ENCODE peak calls at places on chromosomes 3 and 15, in nine cellular contexts. F is heart left ventricle, E is tibial nerve, C is upper lobe of left lung, S is uterus, Z is transverse colon, K is HCT116, D is breast epithelium, A is Peyer's patch. X is an unnamed sample.

GRCh38 chr15:101660005-101660404 is 7.8 kb upstream of the TM2D3 start:
- DNase-seq in A (no peak), C (no peak), F (no peak), S (no peak), E (no peak), K (no peak), Z (no peak), D (no peak), X (no peak)

GRCh38 chr15:83602021-83602420 is 51.9 kb upstream of the ADAMTSL3 start:
- DNase-seq in K (peak; percentile 12), C (no peak), F (no peak), D (no peak), E (no peak), S (no peak), Z (no peak), A (no peak), X (no peak)

GRCh38 chr3:5023777-5024346 is 44.6 kb downstream of the BHLHE40 start:
- DNase-seq in F (no peak), A (no peak), K (no peak), Z (no peak), C (no peak), D (no peak), E (no peak), S (no peak), X (no peak)

GRCh38 chr3:133153382-133153781 is 115.2 kb downstream of the TMEM108 start:
- DNase-seq in Z (no peak), E (no peak), A (no peak), D (no peak), C (no peak), S (no peak), F (no peak), K (no peak), X (no peak)

GRCh38 chr15:64901914-64902313 is 9.8 kb upstream of the ANKDD1A start:
- DNase-seq in Z (no peak), E (no peak), S (no peak), A (no peak), D (no peak), C (no peak), K (no peak), F (no peak), X (no peak)

GRCh38 chr15:99732268-99732641 is 982 bp downstream of the LYSMD4 start:
- DNase-seq in K (no peak), A (peak; percentile 46), C (no peak), E (no peak), D (no peak), F (no peak), S (no peak), Z (no peak), X (no peak)

GRCh38 chr15:96255599-96255998 is 74.9 kb upstream of the NR2F2 start:
- DNase-seq in F (no peak), A (no peak), Z (no peak), K (no peak), S (no peak), E (no peak), D (no peak), C (no peak), X (no peak)

GRCh38 chr3:188631291-188632010 is 477.5 kb downstream of the LPP start:
- DNase-seq in S (no peak), D (no peak), E (no peak), K (no peak), F (no peak), C (no peak), A (no peak), Z (no peak), X (no peak)

GRCh38 chr3:88203537-88204143 is 53.9 kb downstream of the C3orf38 start:
- DNase-seq in F (peak; percentile 61), D (peak; percentile 65), Z (peak; percentile 65), C (peak; percentile 55), A (peak; percentile 86), E (peak; percentile 68), S (peak; percentile 60), K (peak; percentile 36), X (peak; percentile 61)

GRCh38 chr15:31480356-31481058 is 153.9 kb downstream of the KLF13 start:
- DNase-seq in E (no peak), A (peak; percentile 40), Z (peak; percentile 8), D (no peak), K (no peak), S (no peak), F (no peak), C (peak; percentile 16), X (no peak)

GRCh38 chr3:21013566-21013965 is 737.4 kb downstream of the ZNF385D start:
- DNase-seq in Z (no peak), S (no peak), D (no peak), E (no peak), K (no peak), A (no peak), F (no peak), C (no peak), X (no peak)

GRCh38 chr3:25412269-25412668 is 15.8 kb upstream of the RARB start:
- DNase-seq in C (no peak), E (no peak), D (no peak), Z (no peak), K (no peak), F (no peak), S (no peak), A (no peak), X (no peak)

GRCh38 chr3:16828815-16829214 is 55.9 kb upstream of the PLCL2 start:
- DNase-seq in S (no peak), Z (peak; percentile 65), K (peak; percentile 55), D (no peak), E (no peak), A (peak; percentile 82), F (no peak), C (no peak), X (no peak)

GRCh38 chr15:68598171-68599152 is 19.7 kb downstream of the CORO2B start:
- DNase-seq in E (no peak), Z (no peak), S (peak; percentile 60), A (no peak), F (no peak), D (no peak), K (no peak), C (no peak), X (no peak)

DNA sequence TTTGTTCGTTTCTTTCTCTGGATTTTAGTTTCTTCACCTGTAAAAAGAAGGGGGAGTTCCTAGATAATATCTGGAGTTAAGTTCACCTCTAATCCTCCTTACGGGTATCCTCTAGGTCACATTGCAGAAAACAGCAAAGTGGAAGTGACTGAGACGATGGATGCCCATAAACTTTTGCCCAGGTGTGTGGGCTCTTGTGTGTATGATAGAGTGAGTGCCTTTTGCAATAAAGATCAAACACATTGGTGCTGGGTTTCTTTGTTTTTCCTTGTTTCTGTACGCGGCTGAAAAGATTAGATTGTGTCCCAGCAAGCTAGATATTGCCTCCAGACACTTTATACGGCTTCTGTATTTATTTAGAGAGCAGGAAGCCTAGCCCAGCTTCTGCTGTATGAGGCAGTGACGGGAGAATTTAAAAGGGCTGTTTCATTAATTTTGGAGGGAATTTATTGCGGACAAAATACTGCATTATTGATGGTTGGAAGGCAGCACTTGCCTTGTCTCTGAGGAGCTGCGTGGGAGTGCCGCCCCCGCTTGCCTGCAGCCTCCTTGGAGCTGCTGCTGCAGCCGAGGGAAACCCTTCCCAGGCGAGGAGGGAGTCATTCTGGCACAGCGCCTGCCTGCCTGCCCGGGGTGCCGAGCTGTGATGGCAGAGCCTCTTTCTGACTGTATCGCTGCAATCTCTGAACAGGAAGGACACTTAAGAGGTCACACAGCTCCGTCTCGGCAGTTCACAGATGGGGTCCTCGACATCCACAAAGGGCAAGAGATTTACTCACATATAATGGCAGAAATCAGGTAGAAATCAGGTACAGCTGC is 38.6 kb downstream of the PYDC2 start:
- DNase-seq in S (peak; percentile 23), C (no peak), Z (peak; percentile 8), D (peak; percentile 51), E (no peak), A (no peak), F (peak; percentile 30), K (no peak), X (peak; percentile 21)
- TF ChIP-seq POLR2A in S (no peak), C (no peak), Z (no peak), D (no peak), E (no peak), A (no peak), F (no peak), K (no peak), X (no peak)

DNA sequence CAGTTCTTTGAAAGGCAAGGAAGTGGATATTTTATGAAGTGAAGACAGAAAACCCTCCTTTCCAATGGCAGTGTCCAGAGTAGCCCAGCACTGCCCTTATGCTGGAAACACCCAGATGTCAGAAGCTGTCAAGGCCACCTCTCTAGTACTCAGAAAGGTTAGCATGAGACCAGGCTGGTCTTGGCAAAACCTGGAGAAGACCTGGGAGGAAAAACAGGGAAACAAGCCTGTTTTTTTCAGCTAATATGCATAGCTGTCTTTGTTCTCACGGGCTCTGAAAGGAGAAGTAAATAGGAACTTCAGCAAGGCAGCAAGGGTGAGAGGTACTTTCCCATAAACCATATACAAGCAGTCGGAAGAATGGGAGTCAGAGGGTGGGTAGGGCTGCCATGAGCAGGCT is 55.9 kb downstream of the HEG1 start:
- DNase-seq in D (no peak), A (no peak), S (no peak), E (no peak), K (no peak), Z (no peak), F (no peak), C (no peak), X (no peak)
- H3K36me3 ChIP-seq in D (no peaks in the 10 kb centered on the region), A (no peaks in the 10 kb centered on the region), S (no peaks in the 10 kb centered on the region), E (no peaks in the 10 kb centered on the region), K (no peaks in the 10 kb centered on the region), Z (no peaks in the 10 kb centered on the region), F (peaks cover 99% of the 10 kb centered on the region), C (peaks cover 9% of the 10 kb centered on the region), X (peaks cover 3% of the 10 kb centered on the region)

GRCh38 chr3:184154909-184155643 is at the start of gene DVL3:
- DNase-seq in F (peak; percentile 82), K (no peak), A (peak; percentile 85), D (peak; percentile 59), S (peak; percentile 73), E (peak; percentile 33), Z (peak; percentile 77), C (peak; percentile 78), X (peak; percentile 67)
- TF ChIP-seq POLR2A in F (peak; percentile 49), K (peak; percentile 49), A (no peak), D (no peak), S (peak; percentile 49), E (peak; percentile 54), Z (peak; percentile 11), C (no peak), X (peak; percentile 35)

GRCh38 chr3:58150800-58151199 is 60.0 kb downstream of the DNASE1L3 start:
- DNase-seq in E (no peak), F (no peak), S (no peak), A (no peak), Z (no peak), K (no peak), D (no peak), C (no peak), X (peak; percentile 88)

GRCh38 chr3:58150130-58150663 is 60.6 kb downstream of the DNASE1L3 start:
- DNase-seq in S (no peak), C (no peak), E (no peak), Z (no peak), K (no peak), A (no peak), F (no peak), D (no peak), X (peak; percentile 82)

GRCh38 chr3:58151637-58152036 is 59.1 kb downstream of the DNASE1L3 start:
- DNase-seq in C (no peak), Z (no peak), A (no peak), D (no peak), S (no peak), K (no peak), E (no peak), F (peak; percentile 77), X (no peak)

GRCh38 chr3:58144478-58145142 is 66.2 kb downstream of the DNASE1L3 start:
- DNase-seq in C (no peak), Z (no peak), A (no peak), E (no peak), F (no peak), K (no peak), S (no peak), D (no peak), X (no peak)

GRCh38 chr3:58148049-58148448 is 62.7 kb downstream of the DNASE1L3 start:
- DNase-seq in Z (no peak), D (no peak), E (no peak), S (no peak), C (no peak), A (no peak), F (no peak), K (no peak), X (no peak)
- H3K36me3 ChIP-seq in Z (peaks cover 77% of the 10 kb centered on the region), D (peaks cover 5% of the 10 kb centered on the region), E (no peaks in the 10 kb centered on the region), S (no peaks in the 10 kb centered on the region), C (peaks cover 2% of the 10 kb centered on the region), A (peaks cover 2% of the 10 kb centered on the region), F (peaks cover 94% of the 10 kb centered on the region), K (peaks cover 43% of the 10 kb centered on the region), X (peaks cover 16% of the 10 kb centered on the region)